ENCODE peak calls at places on chromosomes 3 and 15, in eight cellular contexts. L, A, D, G, X, J, F and B are unnamed samples.

GRCh38 chr15:40354408-40355171 is 3.4 kb upstream of the DISP2 start:
- DNase-seq in A (no peak), G (no peak), X (peak), J (no peak), F (peak), L (no peak), D (peak), B (no peak)

GRCh38 chr3:171277456-171278406 is 182.5 kb downstream of the TNIK start:
- DNase-seq in A (no peak), G (no peak), X (no peak), F (peak), J (no peak), L (no peak), D (no peak), B (no peak)

GRCh38 chr3:126259411-126260391 is 79.3 kb upstream of the ALDH1L1 start:
- DNase-seq in A (no peak), L (no peak), D (peak), F (peak), J (peak), X (peak), G (no peak), B (no peak)

GRCh38 chr3:9301091-9301490 is 51.6 kb upstream of the SRGAP3 start:
- DNase-seq in G (no peak), D (no peak), L (no peak), F (no peak), J (no peak), X (peak), A (no peak), B (no peak)

GRCh38 chr3:42658771-42659390 is 5.4 kb downstream of the ZBTB47 start:
- DNase-seq in D (no peak), L (no peak), A (peak), J (no peak), F (no peak), G (no peak), X (no peak), B (no peak)

GRCh38 chr3:159607856-159608255 is 380.8 kb upstream of the IL12A start:
- DNase-seq in D (no peak), A (no peak), F (no peak), G (no peak), X (peak), L (no peak), J (no peak), B (no peak)

GRCh38 chr3:143306419-143306818 is 186.8 kb downstream of the CHST2 start:
- DNase-seq in D (no peak), L (no peak), X (no peak), F (no peak), J (no peak), A (no peak), G (no peak), B (no peak)

GRCh38 chr15:39804026-39804425 is 21.4 kb upstream of the FSIP1 start:
- DNase-seq in F (peak), G (no peak), L (no peak), J (no peak), A (no peak), D (no peak), X (no peak), B (no peak)

GRCh38 chr15:50944692-50945091 is 36.2 kb downstream of the AP4E1 start:
- DNase-seq in A (no peak), G (no peak), D (no peak), L (no peak), X (no peak), J (no peak), F (no peak), B (no peak)